ENCODE peak calls at places on chromosomes 2 and 18, in six cellular contexts. One of them, this sample, is unnamed.

GRCh38 chr2:35356332-35356731 is 999.2 kb upstream of the CRIM1 start:
- DNase-seq in transverse colon: no peak
- DNase-seq in A549: no peak
- DNase-seq in sigmoid colon: no peak
- DNase-seq in adrenal gland: no peak
- DNase-seq in right lobe of liver: no peak
- DNase-seq in this sample: no peak

GRCh38 chr18:61681065-61681464 is 211.7 kb downstream of the RNF152 start:
- DNase-seq in A549: no peak
- DNase-seq in sigmoid colon: no peak
- DNase-seq in transverse colon: no peak
- DNase-seq in right lobe of liver: no peak
- DNase-seq in adrenal gland: no peak
- DNase-seq in this sample: no peak

GRCh38 chr2:106115250-106115649 is 78.9 kb downstream of the UXS1 start:
- DNase-seq in adrenal gland: peak; percentile 28
- DNase-seq in transverse colon: no peak
- DNase-seq in sigmoid colon: no peak
- DNase-seq in right lobe of liver: no peak
- DNase-seq in A549: peak; percentile 71
- DNase-seq in this sample: no peak

GRCh38 chr2:229245013-229245412 is 26.1 kb downstream of the PID1 start:
- DNase-seq in transverse colon: no peak
- DNase-seq in adrenal gland: no peak
- DNase-seq in A549: no peak
- DNase-seq in sigmoid colon: no peak
- DNase-seq in right lobe of liver: no peak
- DNase-seq in this sample: no peak

GRCh38 chr2:112075490-112076260 is 20.6 kb downstream of the TMEM87B start:
- DNase-seq in adrenal gland: no peak
- DNase-seq in sigmoid colon: no peak
- DNase-seq in transverse colon: no peak
- DNase-seq in A549: peak; percentile 20
- DNase-seq in right lobe of liver: no peak
- DNase-seq in this sample: no peak

GRCh38 chr2:169190197-169190775 is 120.9 kb downstream of the DHRS9 start:
- DNase-seq in sigmoid colon: no peak
- DNase-seq in A549: no peak
- DNase-seq in transverse colon: no peak
- DNase-seq in right lobe of liver: no peak
- DNase-seq in adrenal gland: no peak
- DNase-seq in this sample: no peak

GRCh38 chr2:226121339-226121738 is 678.3 kb downstream of the IRS1 start:
- DNase-seq in right lobe of liver: no peak
- DNase-seq in adrenal gland: no peak
- DNase-seq in A549: no peak
- DNase-seq in sigmoid colon: no peak
- DNase-seq in transverse colon: no peak
- DNase-seq in this sample: no peak

GRCh38 chr2:217261452-217261851 is 401.6 kb upstream of the TNP1 start:
- DNase-seq in A549: no peak
- DNase-seq in transverse colon: no peak
- DNase-seq in adrenal gland: peak; percentile 63
- DNase-seq in right lobe of liver: no peak
- DNase-seq in sigmoid colon: no peak
- DNase-seq in this sample: no peak

GRCh38 chr2:190359896-190360376 is 16.5 kb downstream of the INPP1 start:
- DNase-seq in adrenal gland: peak; percentile 88
- DNase-seq in right lobe of liver: peak; percentile 68
- DNase-seq in transverse colon: peak; percentile 55
- DNase-seq in sigmoid colon: peak; percentile 81
- DNase-seq in A549: no peak
- DNase-seq in this sample: no peak

GRCh38 chr2:9629222-9630000 is 1.4 kb downstream of the YWHAQ start:
- DNase-seq in sigmoid colon: no peak
- DNase-seq in transverse colon: no peak
- DNase-seq in A549: peak; percentile 29
- DNase-seq in right lobe of liver: no peak
- DNase-seq in adrenal gland: no peak
- DNase-seq in this sample: no peak

GRCh38 chr2:169767243-169767888 is 31.3 kb upstream of the SSB start:
- DNase-seq in A549: peak; percentile 61
- DNase-seq in transverse colon: peak; percentile 64
- DNase-seq in sigmoid colon: peak; percentile 67
- DNase-seq in adrenal gland: peak; percentile 85
- DNase-seq in right lobe of liver: no peak
- DNase-seq in this sample: no peak

GRCh38 chr2:132936791-132937190 is 266.8 kb upstream of the LYPD1 start:
- DNase-seq in sigmoid colon: no peak
- DNase-seq in A549: no peak
- DNase-seq in right lobe of liver: no peak
- DNase-seq in transverse colon: no peak
- DNase-seq in adrenal gland: no peak
- DNase-seq in this sample: no peak

GRCh38 chr18:12597775-12598174 is 60.1 kb downstream of the SPIRE1 start:
- DNase-seq in sigmoid colon: no peak
- DNase-seq in adrenal gland: peak; percentile 63
- DNase-seq in right lobe of liver: no peak
- DNase-seq in A549: peak; percentile 80
- DNase-seq in transverse colon: no peak
- DNase-seq in this sample: no peak

GRCh38 chr2:238093181-238094140 is 6.7 kb upstream of the ESPNL start:
- DNase-seq in sigmoid colon: no peak
- DNase-seq in adrenal gland: peak; percentile 34
- DNase-seq in right lobe of liver: no peak
- DNase-seq in A549: no peak
- DNase-seq in transverse colon: no peak
- DNase-seq in this sample: no peak

GRCh38 chr18:13680612-13681011 is 45.7 kb downstream of the FAM210A start:
- DNase-seq in right lobe of liver: no peak
- DNase-seq in transverse colon: no peak
- DNase-seq in adrenal gland: no peak
- DNase-seq in sigmoid colon: no peak
- DNase-seq in A549: peak; percentile 38
- DNase-seq in this sample: no peak

GRCh38 chr2:210548878-210549384 is 7.5 kb upstream of the CPS1 start:
- DNase-seq in A549: peak; percentile 89
- DNase-seq in right lobe of liver: no peak
- DNase-seq in transverse colon: no peak
- DNase-seq in adrenal gland: no peak
- DNase-seq in sigmoid colon: no peak
- DNase-seq in this sample: no peak

GRCh38 chr2:181457741-181458425 is 697 bp downstream of the ITGA4 start:
- DNase-seq in adrenal gland: peak; percentile 49
- DNase-seq in right lobe of liver: peak; percentile 63
- DNase-seq in transverse colon: peak; percentile 61
- DNase-seq in A549: no peak
- DNase-seq in sigmoid colon: peak; percentile 64
- DNase-seq in this sample: peak; percentile 18
- TF ChIP-seq POLR2A in adrenal gland: no peak
- TF ChIP-seq POLR2A in right lobe of liver: no peak
- TF ChIP-seq POLR2A in transverse colon: peak; percentile 15
- TF ChIP-seq POLR2A in A549: no peak
- TF ChIP-seq POLR2A in sigmoid colon: no peak
- TF ChIP-seq POLR2A in this sample: no peak

GRCh38 chr18:34511435-34511834 is 198.7 kb upstream of the DTNA start:
- DNase-seq in transverse colon: no peak
- DNase-seq in A549: no peak
- DNase-seq in right lobe of liver: no peak
- DNase-seq in adrenal gland: no peak
- DNase-seq in sigmoid colon: no peak
- DNase-seq in this sample: no peak

GRCh38 chr18:34514238-34514637 is 195.9 kb upstream of the DTNA start:
- DNase-seq in sigmoid colon: no peak
- DNase-seq in transverse colon: no peak
- DNase-seq in A549: no peak
- DNase-seq in right lobe of liver: no peak
- DNase-seq in adrenal gland: no peak
- DNase-seq in this sample: no peak

GRCh38 chr18:34511879-34512278 is 198.2 kb upstream of the DTNA start:
- DNase-seq in sigmoid colon: no peak
- DNase-seq in right lobe of liver: no peak
- DNase-seq in A549: no peak
- DNase-seq in adrenal gland: no peak
- DNase-seq in transverse colon: no peak
- DNase-seq in this sample: no peak

GRCh38 chr18:34510926-34511325 is 199.2 kb upstream of the DTNA start:
- DNase-seq in sigmoid colon: no peak
- DNase-seq in transverse colon: no peak
- DNase-seq in right lobe of liver: no peak
- DNase-seq in adrenal gland: no peak
- DNase-seq in A549: no peak
- DNase-seq in this sample: no peak

GRCh38 chr18:34514957-34515356 is 195.1 kb upstream of the DTNA start:
- DNase-seq in transverse colon: no peak
- DNase-seq in A549: no peak
- DNase-seq in right lobe of liver: no peak
- DNase-seq in sigmoid colon: no peak
- DNase-seq in adrenal gland: no peak
- DNase-seq in this sample: no peak
- H3K4me3 ChIP-seq in transverse colon: no peak overlapping the region
- H3K4me3 ChIP-seq in A549: no peak overlapping the region
- H3K4me3 ChIP-seq in right lobe of liver: no peak overlapping the region
- H3K4me3 ChIP-seq in sigmoid colon: no peak overlapping the region
- H3K4me3 ChIP-seq in adrenal gland: no peak overlapping the region
- H3K4me3 ChIP-seq in this sample: no peak overlapping the region

GRCh38 chr2:235744161-235744560 is 250.3 kb downstream of the AGAP1 start:
- DNase-seq in sigmoid colon: no peak
- DNase-seq in adrenal gland: no peak
- DNase-seq in right lobe of liver: no peak
- DNase-seq in A549: no peak
- DNase-seq in transverse colon: no peak
- DNase-seq in this sample: no peak

GRCh38 chr2:235737840-235738239 is 244.0 kb downstream of the AGAP1 start:
- DNase-seq in A549: no peak
- DNase-seq in adrenal gland: no peak
- DNase-seq in transverse colon: no peak
- DNase-seq in sigmoid colon: no peak
- DNase-seq in right lobe of liver: no peak
- DNase-seq in this sample: no peak

GRCh38 chr2:235739704-235740415 is 246.0 kb downstream of the AGAP1 start:
- DNase-seq in transverse colon: no peak
- DNase-seq in sigmoid colon: no peak
- DNase-seq in A549: no peak
- DNase-seq in adrenal gland: no peak
- DNase-seq in right lobe of liver: no peak
- DNase-seq in this sample: no peak

GRCh38 chr2:235737396-235737795 is 243.6 kb downstream of the AGAP1 start:
- DNase-seq in right lobe of liver: no peak
- DNase-seq in transverse colon: no peak
- DNase-seq in A549: no peak
- DNase-seq in adrenal gland: no peak
- DNase-seq in sigmoid colon: no peak
- DNase-seq in this sample: no peak

GRCh38 chr2:235740821-235741220 is 247.0 kb downstream of the AGAP1 start:
- DNase-seq in A549: peak; percentile 22
- DNase-seq in right lobe of liver: no peak
- DNase-seq in sigmoid colon: no peak
- DNase-seq in adrenal gland: no peak
- DNase-seq in transverse colon: peak; percentile 39
- DNase-seq in this sample: no peak
- TF ChIP-seq CTCF in A549: peak; percentile 44
- TF ChIP-seq CTCF in right lobe of liver: peak; percentile 31
- TF ChIP-seq CTCF in sigmoid colon: no peak
- TF ChIP-seq CTCF in adrenal gland: no peak
- TF ChIP-seq CTCF in transverse colon: no peak
- TF ChIP-seq CTCF in this sample: no peak

GRCh38 chr2:28898048-28898447 is 3.6 kb downstream of the WDR43 start:
- DNase-seq in adrenal gland: no peak
- DNase-seq in sigmoid colon: no peak
- DNase-seq in right lobe of liver: no peak
- DNase-seq in transverse colon: no peak
- DNase-seq in A549: no peak
- DNase-seq in this sample: no peak

GRCh38 chr2:28896906-28897305 is 2.4 kb downstream of the WDR43 start:
- DNase-seq in right lobe of liver: no peak
- DNase-seq in sigmoid colon: no peak
- DNase-seq in A549: peak; percentile 36
- DNase-seq in transverse colon: no peak
- DNase-seq in adrenal gland: no peak
- DNase-seq in this sample: no peak

GRCh38 chr2:28895189-28895893 is 874 bp downstream of the WDR43 start:
- DNase-seq in adrenal gland: peak; percentile 60
- DNase-seq in sigmoid colon: peak; percentile 69
- DNase-seq in right lobe of liver: no peak
- DNase-seq in A549: peak; percentile 48
- DNase-seq in transverse colon: peak; percentile 35
- DNase-seq in this sample: peak; percentile 20

GRCh38 chr2:28893488-28893887 is 979 bp upstream of the WDR43 start:
- DNase-seq in sigmoid colon: no peak
- DNase-seq in adrenal gland: peak; percentile 70
- DNase-seq in A549: no peak
- DNase-seq in right lobe of liver: no peak
- DNase-seq in transverse colon: no peak
- DNase-seq in this sample: no peak

DNA sequence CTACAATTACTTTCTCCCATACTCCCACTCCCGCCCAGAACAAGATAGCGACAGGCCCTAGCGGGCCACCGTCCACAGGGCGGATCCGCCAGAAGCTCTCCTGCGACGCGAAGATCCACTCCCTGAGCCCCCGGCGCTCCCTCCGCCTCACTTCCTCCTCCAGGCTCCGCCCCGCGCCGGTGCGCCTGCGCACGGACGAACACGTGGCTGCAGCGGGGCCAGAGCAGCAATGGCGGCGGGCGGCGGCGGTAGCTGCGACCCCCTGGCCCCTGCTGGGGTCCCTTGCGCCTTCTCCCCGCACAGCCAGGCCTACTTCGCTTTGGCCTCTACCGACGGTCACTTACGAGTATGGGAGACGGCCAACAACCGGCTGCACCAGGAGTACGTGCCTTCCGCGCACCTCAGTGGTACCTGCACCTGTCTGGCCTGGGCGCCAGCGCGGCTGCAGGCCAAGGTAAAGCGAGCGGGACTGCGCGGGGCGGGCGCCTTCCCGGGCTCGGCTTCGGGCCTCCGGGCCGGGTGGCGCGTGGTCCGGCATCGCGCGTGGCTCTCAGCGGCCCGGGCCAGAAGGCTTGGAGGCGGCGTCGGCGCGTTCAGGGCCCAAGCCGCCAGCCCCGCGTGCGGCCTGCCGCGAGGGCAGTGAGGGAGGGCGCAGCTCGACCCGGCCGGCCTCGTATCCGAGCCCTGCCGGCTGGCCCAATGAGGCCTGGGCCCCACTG is at the start of gene WDR43:
- DNase-seq in adrenal gland: peak; percentile 98
- DNase-seq in sigmoid colon: peak; percentile 99
- DNase-seq in transverse colon: peak; percentile 98
- DNase-seq in right lobe of liver: peak; percentile 99
- DNase-seq in A549: peak; percentile 100
- DNase-seq in this sample: peak; percentile 96
- TF ChIP-seq POLR2A in adrenal gland: peak; percentile 84
- TF ChIP-seq POLR2A in sigmoid colon: peak; percentile 55
- TF ChIP-seq POLR2A in transverse colon: peak; percentile 82
- TF ChIP-seq POLR2A in right lobe of liver: peak; percentile 72
- TF ChIP-seq POLR2A in A549: peak; percentile 87
- TF ChIP-seq POLR2A in this sample: no peak

DNA sequence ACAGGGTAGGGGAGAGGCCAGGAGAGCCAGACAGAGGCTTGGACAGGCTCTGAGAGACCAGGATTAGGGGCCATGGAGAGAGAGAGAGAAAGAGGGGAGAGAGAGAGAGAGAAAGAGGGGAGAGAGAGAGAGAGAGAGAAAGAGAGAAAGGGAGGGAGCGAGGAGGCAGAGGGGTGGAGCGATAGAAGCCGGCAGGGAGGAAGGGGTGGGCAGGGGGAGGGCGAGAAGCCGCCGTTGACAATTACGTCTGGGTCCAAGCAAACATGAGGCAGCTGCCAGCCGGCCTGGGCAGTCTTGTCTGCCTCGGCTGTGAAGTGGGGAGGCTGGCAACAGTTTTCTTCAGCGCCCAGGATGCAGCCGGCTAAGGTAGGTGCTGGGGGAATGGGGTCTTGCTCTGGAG is at the start of gene KCNIP3:
- DNase-seq in adrenal gland: no peak
- DNase-seq in sigmoid colon: no peak
- DNase-seq in A549: no peak
- DNase-seq in transverse colon: peak; percentile 35
- DNase-seq in right lobe of liver: no peak
- DNase-seq in this sample: no peak
- H3K4me3 ChIP-seq in adrenal gland: no peak within 1 kb of the TSS
- H3K4me3 ChIP-seq in sigmoid colon: no peak within 1 kb of the TSS
- H3K4me3 ChIP-seq in A549: no peak within 1 kb of the TSS
- H3K4me3 ChIP-seq in transverse colon: no peak within 1 kb of the TSS
- H3K4me3 ChIP-seq in right lobe of liver: no peak within 1 kb of the TSS
- H3K4me3 ChIP-seq in this sample: no peak within 1 kb of the TSS